ENCODE peak calls at places on chromosome 21, in five cellular contexts. P is heart right ventricle, C is dorsolateral prefrontal cortex, X is kidney, K is left lung. T is an unnamed sample.

GRCh38 chr21:28337319-28337718 is 655.4 kb downstream of the LTN1 start:
- DNase-seq in C (no peak), P (no peak), K (no peak), X (no peak), T (no peak)

GRCh38 chr21:32312321-32312720 is 13.7 kb downstream of the MRAP start:
- DNase-seq in P (no peak), X (no peak), C (no peak), K (no peak), T (no peak)

GRCh38 chr21:42781981-42782722 is 97.2 kb downstream of the WDR4 start:
- DNase-seq in P (no peak), C (no peak), X (peak), K (no peak), T (no peak)

GRCh38 chr21:15295875-15296274 is 231.1 kb upstream of the NRIP1 start:
- DNase-seq in C (no peak), P (no peak), K (no peak), X (no peak), T (no peak)

GRCh38 chr21:42964086-42964485 is 10.3 kb upstream of the PKNOX1 start:
- DNase-seq in P (no peak), C (no peak), X (no peak), K (no peak), T (no peak)

GRCh38 chr21:36059823-36060158 is 535 bp downstream of the SETD4 start:
- DNase-seq in K (peak), P (peak), C (peak), X (no peak), T (no peak)

GRCh38 chr21:33121715-33122475 is 52.0 kb downstream of the OLIG1 start:
- DNase-seq in P (no peak), C (no peak), K (no peak), X (no peak), T (no peak)

GRCh38 chr21:33844104-33844889 is 71.3 kb downstream of the ATP5PO start:
- DNase-seq in K (no peak), C (no peak), P (peak), X (peak), T (no peak)

GRCh38 chr21:15343066-15343465 is 278.3 kb upstream of the NRIP1 start:
- DNase-seq in X (no peak), K (no peak), P (no peak), C (no peak), T (no peak)

GRCh38 chr21:37737996-37738395 is 178.3 kb downstream of the KCNJ6 start:
- DNase-seq in X (no peak), C (no peak), K (no peak), P (no peak), T (no peak)
- H3K27ac ChIP-seq in X (no peak), C (no peak), K (no peak), P (no peak), T (no peak)

GRCh38 chr21:45972716-45973474 is 8.7 kb upstream of the COL6A1 start:
- DNase-seq in X (peak), C (no peak), K (peak), P (peak), T (no peak)
- H3K27ac ChIP-seq in X (peak), C (no peak), K (peak), P (peak), T (no peak)

GRCh38 chr21:44480200-44481065 is 25.1 kb downstream of the LRRC3 start:
- DNase-seq in C (no peak), K (no peak), X (no peak), P (no peak), T (no peak)
- H3K27ac ChIP-seq in C (no peak), K (no peak), X (no peak), P (no peak), T (no peak)

GRCh38 chr21:38840456-38841129 is 34.9 kb downstream of the ETS2 start:
- DNase-seq in P (peak), C (no peak), X (no peak), K (no peak), T (no peak)
- H3K27ac ChIP-seq in P (no peak), C (no peak), X (no peak), K (no peak), T (no peak)